ENCODE peak calls at places on chromosomes 16 and 17, in five cellular contexts. One of them, this sample, is unnamed.

GRCh38 chr17:20992987-20993862 is 49.6 kb downstream of the USP22 start:
- DNase-seq in AG10803: peak; percentile 62
- DNase-seq in prostate gland: peak; percentile 61
- DNase-seq in foreskin keratinocyte: peak; percentile 58
- DNase-seq in HFF-Myc: peak; percentile 44
- DNase-seq in this sample: no peak

GRCh38 chr17:80116923-80117380 is 15.6 kb downstream of the GAA start:
- DNase-seq in AG10803: no peak
- DNase-seq in prostate gland: no peak
- DNase-seq in foreskin keratinocyte: no peak
- DNase-seq in HFF-Myc: no peak
- DNase-seq in this sample: no peak

GRCh38 chr17:8479431-8479947 is 43.8 kb downstream of the NDEL1 start:
- DNase-seq in AG10803: peak; percentile 98
- DNase-seq in prostate gland: no peak
- DNase-seq in foreskin keratinocyte: no peak
- DNase-seq in HFF-Myc: no peak
- DNase-seq in this sample: no peak

GRCh38 chr17:7841622-7842379 is 7.8 kb downstream of the KDM6B start:
- DNase-seq in AG10803: peak; percentile 88
- DNase-seq in prostate gland: peak; percentile 83
- DNase-seq in foreskin keratinocyte: peak; percentile 85
- DNase-seq in HFF-Myc: no peak
- DNase-seq in this sample: peak; percentile 97

GRCh38 chr16:66534376-66534799 is 15.5 kb downstream of the TK2 start:
- DNase-seq in AG10803: no peak
- DNase-seq in prostate gland: no peak
- DNase-seq in foreskin keratinocyte: no peak
- DNase-seq in HFF-Myc: no peak
- DNase-seq in this sample: no peak

GRCh38 chr17:2023692-2024571 is 1.2 kb downstream of the RTN4RL1 start:
- DNase-seq in AG10803: peak; percentile 43
- DNase-seq in prostate gland: no peak
- DNase-seq in foreskin keratinocyte: peak; percentile 16
- DNase-seq in HFF-Myc: no peak
- DNase-seq in this sample: no peak

GRCh38 chr17:1144139-1144538 is 35.6 kb downstream of the ABR start:
- DNase-seq in AG10803: no peak
- DNase-seq in prostate gland: no peak
- DNase-seq in foreskin keratinocyte: no peak
- DNase-seq in HFF-Myc: no peak
- DNase-seq in this sample: no peak

GRCh38 chr17:58205936-58206335 is 13.1 kb downstream of the MKS1 start:
- DNase-seq in AG10803: no peak
- DNase-seq in prostate gland: no peak
- DNase-seq in foreskin keratinocyte: no peak
- DNase-seq in HFF-Myc: no peak
- DNase-seq in this sample: no peak

GRCh38 chr17:78839762-78840529 is 668 bp downstream of the USP36 start:
- DNase-seq in AG10803: peak; percentile 66
- DNase-seq in prostate gland: no peak
- DNase-seq in foreskin keratinocyte: peak; percentile 43
- DNase-seq in HFF-Myc: no peak
- DNase-seq in this sample: peak; percentile 81

GRCh38 chr16:3099395-3099731 is 269 bp upstream of the ZSCAN10 start:
- DNase-seq in AG10803: no peak
- DNase-seq in prostate gland: no peak
- DNase-seq in foreskin keratinocyte: no peak
- DNase-seq in HFF-Myc: no peak
- DNase-seq in this sample: no peak

GRCh38 chr16:3096362-3096761 is 2.7 kb downstream of the ZSCAN10 start:
- DNase-seq in AG10803: no peak
- DNase-seq in prostate gland: no peak
- DNase-seq in foreskin keratinocyte: no peak
- DNase-seq in HFF-Myc: no peak
- DNase-seq in this sample: no peak

GRCh38 chr16:3098459-3099394 is at the start of gene ZSCAN10:
- DNase-seq in AG10803: no peak
- DNase-seq in prostate gland: no peak
- DNase-seq in foreskin keratinocyte: no peak
- DNase-seq in HFF-Myc: no peak
- DNase-seq in this sample: no peak

GRCh38 chr16:3095869-3096268 is 3.2 kb downstream of the ZSCAN10 start:
- DNase-seq in AG10803: no peak
- DNase-seq in prostate gland: no peak
- DNase-seq in foreskin keratinocyte: no peak
- DNase-seq in HFF-Myc: no peak
- DNase-seq in this sample: no peak

DNA sequence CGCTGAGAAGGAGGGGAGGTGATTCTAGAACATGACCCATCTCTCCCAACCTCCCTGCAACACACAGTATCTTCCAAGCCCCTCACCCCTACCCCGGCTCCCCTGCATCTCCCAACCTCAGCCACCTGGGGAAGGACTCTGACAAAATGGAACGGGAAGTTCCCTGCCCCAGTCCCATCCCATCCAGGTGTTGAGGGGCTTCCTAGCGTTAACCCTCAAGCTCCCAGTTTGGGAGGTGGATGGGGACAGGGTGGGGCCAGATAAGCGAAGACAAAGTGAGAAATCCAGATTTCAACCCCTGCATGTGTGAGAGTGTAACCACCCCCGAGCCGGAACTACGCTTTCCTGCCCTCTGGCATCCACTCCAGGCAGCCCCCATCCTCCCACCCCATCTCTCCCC is 1.8 kb downstream of the ZSCAN10 start:
- DNase-seq in AG10803: no peak
- DNase-seq in prostate gland: no peak
- DNase-seq in foreskin keratinocyte: no peak
- DNase-seq in HFF-Myc: no peak
- DNase-seq in this sample: no peak
- TF ChIP-seq CTCF in AG10803: no peak
- TF ChIP-seq CTCF in prostate gland: no peak
- TF ChIP-seq CTCF in foreskin keratinocyte: no peak
- TF ChIP-seq CTCF in HFF-Myc: no peak
- TF ChIP-seq CTCF in this sample: no peak

GRCh38 chr16:89246903-89247733 is 29.6 kb downstream of the ZNF778 start:
- DNase-seq in AG10803: peak; percentile 68
- DNase-seq in prostate gland: peak; percentile 91
- DNase-seq in foreskin keratinocyte: peak; percentile 32
- DNase-seq in HFF-Myc: peak; percentile 39
- DNase-seq in this sample: no peak
- TF ChIP-seq CTCF in AG10803: no peak
- TF ChIP-seq CTCF in prostate gland: no peak
- TF ChIP-seq CTCF in foreskin keratinocyte: peak; percentile 0
- TF ChIP-seq CTCF in HFF-Myc: peak; percentile 3
- TF ChIP-seq CTCF in this sample: peak; percentile 50

GRCh38 chr16:84397090-84397489 is 28.8 kb downstream of the ATP2C2 start:
- DNase-seq in AG10803: no peak
- DNase-seq in prostate gland: no peak
- DNase-seq in foreskin keratinocyte: peak; percentile 37
- DNase-seq in HFF-Myc: no peak
- DNase-seq in this sample: peak; percentile 8
- TF ChIP-seq CTCF in AG10803: peak; percentile 16
- TF ChIP-seq CTCF in prostate gland: no peak
- TF ChIP-seq CTCF in foreskin keratinocyte: peak; percentile 48
- TF ChIP-seq CTCF in HFF-Myc: no peak
- TF ChIP-seq CTCF in this sample: peak; percentile 54

DNA sequence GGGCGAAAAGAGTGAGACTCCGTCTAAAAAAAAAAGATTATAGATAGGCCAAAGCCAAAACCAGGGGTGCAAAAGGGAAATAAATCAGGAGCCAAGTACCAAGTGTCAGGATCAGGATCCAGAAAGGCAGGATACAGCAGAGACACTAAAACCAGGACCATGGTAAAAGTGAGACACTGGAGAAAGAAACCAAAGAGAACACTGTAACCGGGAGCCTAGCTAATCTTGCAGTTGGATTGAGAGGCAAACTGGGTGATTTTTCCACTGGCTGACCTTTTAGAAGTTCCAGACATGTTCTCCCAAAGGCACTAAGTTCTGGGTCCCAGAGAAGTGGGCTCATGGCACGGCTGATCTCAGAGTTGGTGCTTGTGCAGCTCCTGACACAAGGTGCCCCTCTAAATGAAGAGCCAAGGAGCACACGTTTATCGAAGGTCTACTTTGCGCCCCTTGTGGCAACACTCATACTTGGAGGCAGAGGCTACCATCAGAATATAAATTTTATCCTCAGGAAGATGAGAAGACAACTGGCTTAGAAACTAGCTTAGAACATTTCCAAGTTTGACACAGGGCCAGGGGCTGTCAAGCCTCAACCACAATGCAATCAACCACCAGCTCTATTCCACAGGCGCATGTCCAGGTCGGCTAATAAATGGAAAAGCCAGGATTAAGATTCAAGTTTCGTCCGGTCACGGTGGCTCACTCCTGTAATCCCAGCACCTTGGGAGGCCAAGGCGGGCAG is 27.5 kb upstream of the HELZ start:
- DNase-seq in AG10803: no peak
- DNase-seq in prostate gland: no peak
- DNase-seq in foreskin keratinocyte: no peak
- DNase-seq in HFF-Myc: no peak
- DNase-seq in this sample: peak; percentile 10
- TF ChIP-seq CTCF in AG10803: peak; percentile 34
- TF ChIP-seq CTCF in prostate gland: no peak
- TF ChIP-seq CTCF in foreskin keratinocyte: peak; percentile 42
- TF ChIP-seq CTCF in HFF-Myc: peak; percentile 49
- TF ChIP-seq CTCF in this sample: peak; percentile 58

DNA sequence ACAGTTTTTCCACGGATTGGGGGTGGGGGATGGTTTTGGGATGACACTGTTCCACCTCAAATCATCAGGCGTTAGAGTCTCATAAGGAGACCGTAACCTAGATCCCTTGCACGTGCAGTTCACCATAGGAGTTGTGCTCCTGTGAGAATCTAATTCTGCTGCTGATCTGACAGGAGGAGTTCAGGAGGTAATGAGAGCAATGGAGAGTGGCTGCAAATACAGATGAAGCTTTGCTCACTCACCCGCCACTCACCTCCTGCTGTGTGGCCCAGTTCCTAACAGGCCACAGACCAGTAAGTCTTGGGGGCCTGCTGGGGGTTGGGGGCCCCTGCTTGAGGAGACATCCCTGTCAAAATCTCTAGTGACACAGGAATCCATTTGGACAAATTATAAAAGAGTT is 29.8 kb downstream of the SLC39A11 start:
- DNase-seq in AG10803: no peak
- DNase-seq in prostate gland: no peak
- DNase-seq in foreskin keratinocyte: no peak
- DNase-seq in HFF-Myc: no peak
- DNase-seq in this sample: no peak
- TF ChIP-seq CTCF in AG10803: no peak
- TF ChIP-seq CTCF in prostate gland: no peak
- TF ChIP-seq CTCF in foreskin keratinocyte: no peak
- TF ChIP-seq CTCF in HFF-Myc: no peak
- TF ChIP-seq CTCF in this sample: no peak

DNA sequence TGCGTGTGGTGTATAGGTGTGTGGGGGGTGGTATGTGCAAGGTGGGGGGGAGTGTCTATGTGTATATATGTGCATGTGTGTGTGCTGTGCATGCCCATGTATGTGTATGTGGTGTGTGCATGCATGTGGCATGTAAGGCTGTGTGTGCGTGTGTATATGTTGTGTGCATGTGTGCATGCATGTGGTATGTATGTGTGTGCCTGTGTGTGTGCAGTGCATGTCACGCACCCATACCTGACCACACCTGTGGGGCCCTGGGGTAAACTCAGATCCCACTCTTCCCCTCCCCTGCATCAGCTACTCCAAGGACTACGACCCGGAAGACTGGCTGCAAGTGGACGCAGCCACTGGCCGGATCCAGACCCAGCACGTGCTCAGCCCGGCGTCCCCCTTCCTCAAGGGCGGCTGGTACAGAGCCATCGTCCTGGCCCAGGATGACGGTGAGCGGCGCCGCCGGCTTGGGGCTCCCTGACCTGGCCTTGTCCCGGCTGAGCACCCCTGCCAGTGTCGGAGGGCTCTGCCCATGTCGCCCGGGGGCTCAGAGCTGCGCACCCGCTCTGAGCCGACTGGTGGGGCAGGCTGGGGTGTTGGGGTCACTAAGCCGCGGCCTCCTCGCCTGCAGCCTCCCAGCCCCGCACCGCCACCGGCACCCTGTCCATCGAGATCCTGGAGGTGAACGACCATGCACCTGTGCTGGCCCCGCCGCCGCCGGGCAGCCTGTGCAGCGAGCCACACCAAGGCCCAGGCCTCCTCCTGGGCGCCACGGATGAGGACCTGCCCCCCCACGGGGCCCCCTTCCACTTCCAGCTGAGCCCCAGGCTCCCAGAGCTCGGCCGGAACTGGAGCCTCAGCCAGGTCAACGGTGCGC is 9.1 kb downstream of the SLC22A31 start:
- DNase-seq in AG10803: no peak
- DNase-seq in prostate gland: no peak
- DNase-seq in foreskin keratinocyte: no peak
- DNase-seq in HFF-Myc: no peak
- DNase-seq in this sample: no peak
- TF ChIP-seq CTCF in AG10803: no peak
- TF ChIP-seq CTCF in prostate gland: no peak
- TF ChIP-seq CTCF in foreskin keratinocyte: no peak
- TF ChIP-seq CTCF in HFF-Myc: no peak
- TF ChIP-seq CTCF in this sample: no peak

DNA sequence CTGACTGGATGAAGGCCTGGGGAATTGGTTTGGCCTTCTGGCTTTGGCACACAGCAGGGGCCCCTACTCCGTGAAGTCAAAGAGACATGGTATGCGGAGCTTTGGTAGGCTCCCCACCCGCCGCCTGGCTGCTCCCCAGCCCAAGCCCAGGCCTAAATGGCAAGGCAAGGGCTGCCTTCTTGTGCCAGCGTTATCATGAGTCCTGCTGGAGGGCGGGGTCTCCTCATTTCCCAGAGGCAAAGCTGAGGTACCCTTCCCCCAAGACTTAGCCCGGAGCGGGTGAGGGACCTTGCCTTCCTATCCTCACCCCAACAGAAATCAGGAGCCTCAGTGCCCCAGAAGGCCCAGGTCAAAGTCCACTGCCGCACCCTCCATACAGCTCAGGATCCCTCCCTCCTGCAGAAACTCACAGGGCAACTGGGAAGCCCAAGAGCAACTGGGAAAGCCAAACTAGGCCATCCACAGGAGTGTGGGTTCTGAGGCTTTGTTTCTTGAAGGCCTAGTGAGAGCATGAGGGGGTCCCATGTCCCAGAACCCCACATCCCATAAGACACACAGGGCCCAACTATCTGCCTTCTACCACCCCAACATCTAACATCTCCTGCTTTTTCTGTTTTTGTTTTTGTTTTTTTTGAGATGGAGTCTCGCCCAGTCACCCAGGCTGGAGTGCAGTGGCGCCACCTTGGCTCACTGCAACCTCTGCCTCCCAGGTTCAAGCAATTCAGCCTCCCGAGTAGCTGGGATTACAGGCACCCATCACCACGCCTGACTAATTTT is 9.3 kb downstream of the PGAP3 start:
- DNase-seq in AG10803: no peak
- DNase-seq in prostate gland: no peak
- DNase-seq in foreskin keratinocyte: no peak
- DNase-seq in HFF-Myc: no peak
- DNase-seq in this sample: no peak
- TF ChIP-seq CTCF in AG10803: no peak
- TF ChIP-seq CTCF in prostate gland: no peak
- TF ChIP-seq CTCF in foreskin keratinocyte: no peak
- TF ChIP-seq CTCF in HFF-Myc: no peak
- TF ChIP-seq CTCF in this sample: peak; percentile 23